ENCODE peak calls at places on chromosomes 13 and 19, in ten cellular contexts. P is upper lobe of left lung; J is LNCaP clone FGC; B is left colon; Z is CD8-positive, alpha-beta T cell; N is GOT3; U is astrocyte; S is D341Med; M is stimulated activated CD4-positive, alpha-beta T cell treated with anti-CD3 and anti-CD28 coated beads, TNF-alpha, amount 100 ng/mL, for 4 hours; R is cardiac muscle cell. O is an unnamed sample.

GRCh38 chr19:16013181-16013850 is 63.0 kb upstream of the TPM4 start:
- DNase-seq in N (no peak), R (no peak), J (no peak), B (no peak), Z (no peak), U (no peak), P (no peak), M (no peak), S (peak; percentile 16), O (no peak)

GRCh38 chr13:46633416-46633815 is 80.4 kb downstream of the LRCH1 start:
- DNase-seq in S (no peak), R (peak; percentile 75), P (no peak), J (no peak), M (no peak), Z (no peak), U (peak; percentile 90), N (no peak), B (no peak), O (peak; percentile 77)

GRCh38 chr13:42405665-42406390 is 133.9 kb downstream of the AKAP11 start:
- DNase-seq in B (no peak), M (no peak), U (peak; percentile 2), J (no peak), P (no peak), N (peak; percentile 4), Z (no peak), R (peak; percentile 21), S (no peak), O (no peak)

GRCh38 chr13:45296259-45296658 is 44.7 kb downstream of the TPT1 start:
- DNase-seq in U (no peak), R (no peak), M (no peak), S (no peak), Z (no peak), P (no peak), J (no peak), B (no peak), N (no peak), O (no peak)

GRCh38 chr19:18612051-18612771 is 459 bp upstream of the TMEM59L start:
- DNase-seq in B (no peak), U (no peak), R (no peak), M (no peak), S (no peak), J (no peak), Z (no peak), P (no peak), N (no peak), O (no peak)

GRCh38 chr19:1211494-1212234 is 6.1 kb downstream of the STK11 start:
- DNase-seq in U (peak; percentile 42), R (peak; percentile 25), P (peak; percentile 74), B (no peak), N (no peak), J (no peak), Z (no peak), M (no peak), S (no peak), O (no peak)

GRCh38 chr19:15463865-15464371 is 426 bp downstream of the RASAL3 start:
- DNase-seq in P (peak; percentile 82), N (no peak), B (no peak), M (peak; percentile 39), S (no peak), U (no peak), J (no peak), R (no peak), Z (peak; percentile 59), O (no peak)

GRCh38 chr19:18848860-18849661 is 17.3 kb downstream of the UPF1 start:
- DNase-seq in N (no peak), P (peak; percentile 54), S (no peak), M (no peak), B (peak; percentile 57), U (no peak), Z (no peak), R (peak; percentile 82), J (peak; percentile 62), O (peak; percentile 76)

GRCh38 chr19:8194528-8195275 is 14.5 kb upstream of the CERS4 start:
- DNase-seq in U (no peak), R (peak; percentile 33), N (no peak), Z (peak; percentile 23), M (no peak), J (no peak), B (peak; percentile 39), P (peak; percentile 59), S (no peak), O (no peak)

GRCh38 chr13:111370147-111370546 is 49.7 kb downstream of the TEX29 start:
- DNase-seq in J (no peak), Z (no peak), N (no peak), P (no peak), S (no peak), U (no peak), R (no peak), M (no peak), B (no peak), O (no peak)

GRCh38 chr13:107296804-107297203 is 728.9 kb upstream of the ARGLU1 start:
- DNase-seq in Z (no peak), S (no peak), R (no peak), M (no peak), P (no peak), N (no peak), J (no peak), U (peak; percentile 50), B (no peak), O (no peak)

GRCh38 chr19:42433503-42434260 is 6.5 kb upstream of the LIPE start:
- DNase-seq in S (no peak), B (peak; percentile 85), U (no peak), N (peak; percentile 37), M (peak; percentile 47), P (no peak), J (no peak), Z (peak; percentile 32), R (peak; percentile 83), O (peak; percentile 34)

GRCh38 chr13:99085139-99085845 is 107.4 kb upstream of the DOCK9 start:
- DNase-seq in M (no peak), N (no peak), R (no peak), Z (no peak), U (no peak), S (peak; percentile 37), P (no peak), J (no peak), B (no peak), O (no peak)

GRCh38 chr13:73166204-73166603 is 107.4 kb downstream of the KLF5 start:
- DNase-seq in M (no peak), N (no peak), S (no peak), U (no peak), R (no peak), Z (no peak), B (no peak), J (no peak), P (no peak), O (no peak)

GRCh38 chr19:39953915-39954314 is 17.1 kb upstream of the PSMC4 start:
- DNase-seq in B (no peak), S (no peak), P (no peak), M (no peak), J (no peak), Z (no peak), U (no peak), N (no peak), R (no peak), O (no peak)

GRCh38 chr13:91406619-91407018 is 8.2 kb downstream of the GPC5 start:
- DNase-seq in S (peak; percentile 50), J (no peak), U (peak; percentile 21), M (no peak), N (no peak), Z (no peak), P (no peak), R (peak; percentile 55), B (no peak), O (peak; percentile 24)

GRCh38 chr13:106507560-106508274 is 27.7 kb downstream of the EFNB2 start:
- DNase-seq in N (no peak), Z (no peak), S (no peak), P (no peak), U (peak; percentile 99), M (no peak), J (no peak), R (peak; percentile 96), B (no peak), O (peak; percentile 76)

GRCh38 chr13:42064259-42064658 is 15.8 kb downstream of the DGKH start:
- DNase-seq in R (peak; percentile 84), S (no peak), J (no peak), Z (no peak), M (no peak), N (no peak), U (peak; percentile 96), P (no peak), B (no peak), O (peak; percentile 17)

GRCh38 chr13:20101467-20102316 is 59.2 kb downstream of the GJA3 start:
- DNase-seq in N (no peak), M (no peak), B (no peak), Z (no peak), U (no peak), P (no peak), J (no peak), R (no peak), S (no peak), O (no peak)

GRCh38 chr19:7004313-7004931 is 16.8 kb downstream of the MBD3L2B start:
- DNase-seq in U (no peak), R (peak; percentile 57), B (no peak), S (no peak), N (no peak), J (peak; percentile 26), M (no peak), P (no peak), Z (no peak), O (peak; percentile 40)

GRCh38 chr13:33311040-33311439 is 25.5 kb upstream of the STARD13 start:
- DNase-seq in S (no peak), N (no peak), M (no peak), J (no peak), P (no peak), B (no peak), Z (no peak), R (no peak), U (no peak), O (no peak)

GRCh38 chr19:1396019-1396767 is 5.1 kb downstream of the GAMT start:
- DNase-seq in Z (no peak), N (no peak), M (no peak), S (no peak), J (no peak), R (no peak), U (no peak), B (no peak), P (no peak), O (no peak)

GRCh38 chr13:101556676-101557121 is 104.2 kb downstream of the ITGBL1 start:
- DNase-seq in Z (no peak), B (no peak), U (no peak), N (no peak), J (no peak), R (no peak), M (no peak), P (no peak), S (no peak), O (peak; percentile 81)

GRCh38 chr19:6472713-6473112 is 8.6 kb downstream of the CRB3 start:
- DNase-seq in J (no peak), B (no peak), R (no peak), P (no peak), M (no peak), N (no peak), Z (no peak), U (no peak), S (peak; percentile 21), O (no peak)

O was measured in AG20443.